ENCODE peak calls at places on chromosome 2, in seven cellular contexts. H is GM12878, V is trophoblast cell, B is mammary epithelial cell, M is mesenchymal stem cell, S is neuronal stem cell, X is fibroblast of lung. N is an unnamed sample. For H3K27me3 and H3K36me3, the result is how much of the 10 kb centered on the place peaks cover.

GRCh38 chr2:217242947-217243346 is 383.1 kb upstream of the TNP1 start:
- DNase-seq in H (no peak), V (no peak), B (no peak), M (no peak), S (no peak), X (no peak), N (no peak)

GRCh38 chr2:235908826-235909225 is 259.4 kb downstream of the GBX2 start:
- DNase-seq in H (peak), V (no peak), B (no peak), M (no peak), S (no peak), X (no peak), N (no peak)

GRCh38 chr2:239168575-239168974 is 232.2 kb downstream of the HDAC4 start:
- DNase-seq in H (no peak), V (no peak), B (no peak), M (no peak), S (no peak), X (no peak), N (no peak)

GRCh38 chr2:228039752-228040534 is 141.5 kb downstream of the SPHKAP start:
- DNase-seq in H (no peak), V (peak), B (peak), M (no peak), S (peak), X (no peak), N (no peak)

GRCh38 chr2:36358317-36358659 is 2.7 kb downstream of the CRIM1 start:
- DNase-seq in H (no peak), V (peak), B (no peak), M (no peak), S (no peak), X (peak), N (no peak)

GRCh38 chr2:18749912-18750526 is 160.7 kb upstream of the NT5C1B start:
- DNase-seq in H (no peak), V (peak), B (peak), M (peak), S (peak), X (peak), N (no peak)

GRCh38 chr2:33606622-33607021 is 7.5 kb upstream of the FAM98A start:
- DNase-seq in H (no peak), V (no peak), B (no peak), M (no peak), S (no peak), X (no peak), N (no peak)

GRCh38 chr2:135997380-135997779 is 12.0 kb upstream of the DARS1 start:
- DNase-seq in H (no peak), V (no peak), B (no peak), M (no peak), S (peak), X (no peak), N (no peak)

GRCh38 chr2:159249955-159250723 is 36.4 kb downstream of the WDSUB1 start:
- DNase-seq in H (peak), V (peak), B (peak), M (peak), S (no peak), X (peak), N (peak)

GRCh38 chr2:221562226-221562625 is 9.9 kb downstream of the EPHA4 start:
- DNase-seq in H (no peak), V (no peak), B (no peak), M (no peak), S (no peak), X (peak), N (no peak)

GRCh38 chr2:206176128-206176527 is 16.4 kb downstream of the EEF1B2 start:
- DNase-seq in H (no peak), V (no peak), B (no peak), M (no peak), S (no peak), X (peak), N (no peak)

GRCh38 chr2:206176886-206177285 is 17.2 kb downstream of the EEF1B2 start:
- DNase-seq in H (no peak), V (no peak), B (no peak), M (no peak), S (no peak), X (no peak), N (no peak)

DNA sequence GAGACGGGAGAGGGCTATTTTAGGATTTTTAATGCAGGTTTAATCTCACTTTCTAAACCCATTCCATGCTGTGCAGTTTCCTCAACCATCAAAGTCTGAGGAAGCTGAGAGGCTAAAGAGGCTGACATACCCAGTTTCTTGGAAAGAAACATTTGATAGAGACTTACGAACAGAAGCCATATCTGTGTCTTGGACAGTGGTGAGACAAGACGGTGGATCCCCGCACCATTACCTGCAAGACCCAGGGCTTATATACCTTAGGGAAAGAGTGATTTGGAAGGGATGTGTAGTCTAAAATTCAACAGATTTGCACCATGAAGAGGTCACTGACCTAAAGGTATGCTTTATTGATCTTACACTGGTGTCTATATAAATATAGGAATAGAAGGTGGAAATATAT is 13.5 kb downstream of the EEF1B2 start:
- DNase-seq in H (no peak), V (no peak), B (no peak), M (no peak), S (no peak), X (no peak), N (no peak)
- H3K27me3 ChIP-seq in H (under half), V (under half), B (under half), M (under half), S (under half), X (under half), N (under half)

GRCh38 chr2:122680662-122681061 is 925.2 kb downstream of the TSN start:
- DNase-seq in H (no peak), V (no peak), B (no peak), M (no peak), S (no peak), X (no peak), N (no peak)

GRCh38 chr2:122683018-122683417 is 927.6 kb downstream of the TSN start:
- DNase-seq in H (no peak), V (no peak), B (peak), M (peak), S (no peak), X (no peak), N (no peak)

DNA sequence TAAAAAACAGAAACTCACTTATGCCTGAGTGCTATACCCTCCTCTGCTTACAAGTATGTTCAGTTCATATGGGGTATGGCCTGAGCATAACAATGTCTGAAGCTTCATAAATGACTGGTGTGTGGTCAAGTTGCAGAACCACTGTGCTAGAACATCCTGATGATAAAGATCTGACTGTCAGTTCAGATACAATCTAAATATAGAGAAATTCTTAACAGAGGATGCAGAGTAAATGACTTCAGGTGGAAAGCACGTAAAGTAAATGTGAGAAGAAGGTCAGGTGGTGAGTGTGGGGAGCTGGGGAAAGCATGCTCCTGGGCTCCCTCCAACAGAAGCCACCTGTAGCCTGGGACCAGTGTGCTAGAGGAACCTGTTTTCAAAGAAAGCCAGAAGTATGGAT is 926.2 kb downstream of the TSN start:
- DNase-seq in H (no peak), V (peak), B (peak), M (no peak), S (no peak), X (no peak), N (no peak)
- H3K9ac ChIP-seq in H (no peak), V (no peak), B (no peak), M (no peak), S (no peak), X (no peak), N (no peak)

DNA sequence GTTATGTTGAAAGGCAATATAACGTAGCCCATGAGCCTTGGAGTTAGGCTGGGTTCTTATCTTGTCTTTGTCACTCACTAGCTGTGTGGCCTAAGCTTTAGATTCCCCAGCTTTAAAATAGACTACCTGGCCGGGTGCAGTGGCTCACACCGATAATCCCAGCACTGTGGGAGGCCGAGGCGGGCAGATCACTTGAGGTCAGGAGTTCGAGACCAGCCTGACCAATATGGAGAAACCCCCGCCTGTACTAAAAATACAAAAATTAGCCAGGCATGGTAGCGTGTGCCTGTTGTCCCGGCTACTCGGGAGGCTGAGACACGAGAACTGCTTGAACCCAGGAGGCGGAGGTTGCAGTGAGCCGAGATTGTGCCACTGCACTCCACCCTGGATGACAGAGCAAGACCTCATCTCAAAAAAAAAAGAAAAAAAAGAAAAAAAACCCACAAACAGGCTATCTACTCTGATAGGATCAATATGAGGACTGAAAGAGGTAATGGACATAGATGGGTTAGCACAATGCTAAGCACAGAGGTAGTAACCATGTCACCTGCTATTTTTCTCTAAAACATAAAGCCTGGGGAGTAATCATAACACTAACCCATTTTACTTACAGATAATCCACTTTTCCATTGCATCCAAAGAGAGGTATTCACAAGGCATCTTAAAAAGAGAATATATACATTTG is 43.9 kb downstream of the NCKAP1 start:
- DNase-seq in H (no peak), V (no peak), B (no peak), M (no peak), S (no peak), X (no peak), N (no peak)
- H3K36me3 ChIP-seq in H (under half), V (under half), B (under half), M (half or more), S (half or more), X (under half), N (under half)

GRCh38 chr2:232521098-232521497 is 910 bp downstream of the PRSS56 start:
- DNase-seq in H (no peak), V (no peak), B (no peak), M (no peak), S (no peak), X (no peak), N (no peak)

GRCh38 chr2:232520489-232520888 is 301 bp downstream of the PRSS56 start:
- DNase-seq in H (no peak), V (no peak), B (no peak), M (no peak), S (no peak), X (no peak), N (no peak)

GRCh38 chr2:232519581-232519980 is 607 bp upstream of the PRSS56 start:
- DNase-seq in H (no peak), V (no peak), B (no peak), M (no peak), S (no peak), X (no peak), N (no peak)

GRCh38 chr2:232520088-232520487 is at the start of gene PRSS56:
- DNase-seq in H (no peak), V (peak), B (no peak), M (no peak), S (no peak), X (no peak), N (no peak)

DNA sequence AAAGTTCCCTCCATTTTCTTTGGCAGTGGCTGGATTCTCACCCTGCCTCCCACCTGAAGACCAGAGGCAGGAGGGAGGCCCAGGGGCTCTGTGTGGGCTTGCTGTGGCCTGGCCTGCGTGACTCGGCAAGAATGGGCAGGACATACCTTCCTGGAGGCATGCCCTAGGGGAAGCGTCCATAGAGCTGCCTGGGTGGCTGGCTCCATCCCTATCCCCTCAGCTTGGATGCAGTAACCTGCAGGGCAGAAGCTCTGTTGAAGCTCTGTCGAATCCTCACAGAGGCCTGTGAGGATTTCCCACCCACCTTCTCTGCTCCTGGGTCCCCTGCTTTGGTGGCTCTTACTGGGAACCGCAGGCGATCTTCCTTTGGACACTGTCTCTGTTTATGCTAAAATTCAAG is 1.3 kb upstream of the PRSS56 start:
- DNase-seq in H (no peak), V (peak), B (no peak), M (no peak), S (no peak), X (no peak), N (no peak)
- H3K27me3 ChIP-seq in H (under half), V (under half), B (under half), M (half or more), S (under half), X (under half), N (under half)

GRCh38 chr2:40997362-40997761 is 545.5 kb upstream of the SLC8A1 start:
- DNase-seq in H (no peak), V (no peak), B (no peak), M (no peak), S (no peak), X (no peak), N (no peak)
- H3K9ac ChIP-seq in H (no peak), V (no peak), B (no peak), M (no peak), S (no peak), X (no peak), N (no peak)

GRCh38 chr2:96271995-96272394 is 6.0 kb downstream of the CIAO1 start:
- DNase-seq in H (no peak), V (no peak), B (no peak), M (no peak), S (no peak), X (no peak), N (no peak)
- H3K36me3 ChIP-seq in H (under half), V (half or more), B (under half), M (half or more), S (half or more), X (under half), N (under half)